ENCODE peak calls at places on chromosomes 3 and 15, in four cellular contexts. U, E, A and Q are unnamed samples.

GRCh38 chr15:66865622-66866611 is 163.9 kb downstream of the SMAD6 start:
- DNase-seq in U (peak; percentile 67), E (no peak), A (no peak), Q (peak; percentile 54)

GRCh38 chr3:127800508-127800907 is 21.8 kb downstream of the MGLL start:
- DNase-seq in U (no peak), E (no peak), A (peak; percentile 34), Q (peak; percentile 37)

GRCh38 chr3:192212335-192212734 is 515.0 kb downstream of the FGF12 start:
- DNase-seq in U (no peak), E (no peak), A (no peak), Q (no peak)

GRCh38 chr15:42306681-42307080 is 33.4 kb upstream of the TMEM87A start:
- DNase-seq in U (no peak), E (no peak), A (no peak), Q (no peak)

GRCh38 chr15:42786978-42787377 is 50.0 kb upstream of the CDAN1 start:
- DNase-seq in U (no peak), E (no peak), A (no peak), Q (no peak)

GRCh38 chr3:133168025-133168401 is 129.8 kb downstream of the TMEM108 start:
- DNase-seq in U (no peak), E (no peak), A (no peak), Q (no peak)

GRCh38 chr15:31483924-31484368 is 157.3 kb downstream of the KLF13 start:
- DNase-seq in U (no peak), E (no peak), A (no peak), Q (no peak)

GRCh38 chr15:78565951-78566774 is 843 bp downstream of the CHRNA5 start:
- DNase-seq in U (no peak), E (peak; percentile 2), A (peak; percentile 33), Q (no peak)

GRCh38 chr3:143697975-143698374 is 150.3 kb downstream of the SLC9A9 start:
- DNase-seq in U (no peak), E (no peak), A (peak; percentile 37), Q (no peak)

GRCh38 chr3:150951923-150952322 is 20.6 kb downstream of the CLRN1 start:
- DNase-seq in U (no peak), E (no peak), A (no peak), Q (no peak)

GRCh38 chr15:52109559-52110451 is 2.8 kb downstream of the BCL2L10 start:
- DNase-seq in U (no peak), E (no peak), A (no peak), Q (no peak)

GRCh38 chr15:56428821-56429458 is 36.0 kb downstream of the MNS1 start:
- DNase-seq in U (no peak), E (peak; percentile 35), A (peak; percentile 22), Q (no peak)

GRCh38 chr15:28456476-28457395 is 76.0 kb downstream of the GOLGA8G start:
- DNase-seq in U (no peak), E (no peak), A (no peak), Q (peak; percentile 2)

GRCh38 chr15:77753238-77753873 is 120.6 kb upstream of the LINGO1 start:
- DNase-seq in U (no peak), E (peak; percentile 45), A (peak; percentile 4), Q (no peak)

GRCh38 chr3:141246224-141246957 is 14.8 kb downstream of the PXYLP1 start:
- DNase-seq in U (no peak), E (no peak), A (no peak), Q (no peak)

GRCh38 chr15:39304931-39305728 is 275.7 kb upstream of the THBS1 start:
- DNase-seq in U (no peak), E (no peak), A (no peak), Q (no peak)

GRCh38 chr15:67120839-67121540 is 55.6 kb downstream of the SMAD3 start:
- DNase-seq in U (peak; percentile 80), E (no peak), A (peak; percentile 78), Q (peak; percentile 77)

GRCh38 chr3:138872632-138873031 is 37.9 kb upstream of the PIK3CB start:
- DNase-seq in U (no peak), E (no peak), A (no peak), Q (no peak)

GRCh38 chr15:96350321-96350720 is 19.8 kb downstream of the NR2F2 start:
- DNase-seq in U (no peak), E (no peak), A (no peak), Q (no peak)

GRCh38 chr3:161171639-161172552 is 49.2 kb upstream of the NMD3 start:
- DNase-seq in U (no peak), E (peak; percentile 38), A (peak; percentile 25), Q (no peak)

GRCh38 chr3:72310028-72310987 is 525.4 kb upstream of the PROK2 start:
- DNase-seq in U (peak; percentile 51), E (peak; percentile 53), A (peak; percentile 59), Q (peak; percentile 68)

GRCh38 chr3:176554264-176554663 is 643.0 kb downstream of the TBL1XR1 start:
- DNase-seq in U (no peak), E (no peak), A (no peak), Q (no peak)

GRCh38 chr3:162670181-162670580 is 1173.6 kb downstream of the OTOL1 start:
- DNase-seq in U (no peak), E (no peak), A (no peak), Q (no peak)

GRCh38 chr3:173660645-173661299 is 263.2 kb downstream of the NLGN1 start:
- DNase-seq in U (no peak), E (no peak), A (peak; percentile 43), Q (no peak)

GRCh38 chr3:169769287-169770181 is at the start of gene ACTRT3:
- DNase-seq in U (peak; percentile 47), E (peak; percentile 45), A (no peak), Q (peak; percentile 43)

GRCh38 chr15:58486062-58486461 is 54.3 kb downstream of the LIPC start:
- DNase-seq in U (no peak), E (no peak), A (no peak), Q (no peak)

GRCh38 chr3:112101946-112102345 is 15.8 kb downstream of the C3orf52 start:
- DNase-seq in U (no peak), E (no peak), A (peak; percentile 82), Q (no peak)

GRCh38 chr3:119352235-119352634 is 58.1 kb downstream of the ARHGAP31 start:
- DNase-seq in U (peak; percentile 22), E (no peak), A (no peak), Q (peak; percentile 19)

GRCh38 chr3:33355611-33356010 is 78.4 kb downstream of the FBXL2 start:
- DNase-seq in U (no peak), E (no peak), A (peak; percentile 49), Q (no peak)

GRCh38 chr3:161560006-161560637 is 63.5 kb downstream of the OTOL1 start:
- DNase-seq in U (no peak), E (peak; percentile 80), A (peak; percentile 54), Q (no peak)

GRCh38 chr15:98731712-98732450 is 83.5 kb downstream of the IGF1R start:
- DNase-seq in U (no peak), E (no peak), A (no peak), Q (no peak)

GRCh38 chr15:37053070-37053653 is 47.2 kb downstream of the MEIS2 start:
- DNase-seq in U (no peak), E (no peak), A (no peak), Q (no peak)

GRCh38 chr3:6779140-6779539 is 81.8 kb upstream of the GRM7 start:
- DNase-seq in U (no peak), E (no peak), A (no peak), Q (no peak)

GRCh38 chr3:196322-197153 is at the start of gene CHL1:
- DNase-seq in U (peak; percentile 17), E (no peak), A (no peak), Q (peak; percentile 17)

GRCh38 chr3:17765819-17766472 is 23.5 kb upstream of the TBC1D5 start:
- DNase-seq in U (peak; percentile 35), E (no peak), A (no peak), Q (no peak)

GRCh38 chr15:67822537-67823370 is 2.6 kb upstream of the SKOR1 start:
- DNase-seq in U (peak; percentile 33), E (no peak), A (no peak), Q (no peak)

GRCh38 chr15:68584704-68585573 is 6.1 kb downstream of the CORO2B start:
- DNase-seq in U (no peak), E (peak; percentile 97), A (no peak), Q (no peak)

GRCh38 chr3:31531465-31531991 is 1.2 kb upstream of the STT3B start:
- DNase-seq in U (no peak), E (no peak), A (no peak), Q (no peak)